ENCODE peak calls at places on chromosomes 12 and 14, in four cellular contexts. J is K562, N is GM12878, Z is HepG2. Q is an unnamed sample.

GRCh38 chr14:97713023-97713422 is 915.8 kb downstream of the VRK1 start:
- DNase-seq in J (no peak), N (no peak), Z (no peak), Q (no peak)

GRCh38 chr12:11836282-11836963 is 186.9 kb downstream of the ETV6 start:
- DNase-seq in J (no peak), Z (no peak), N (peak), Q (no peak)

GRCh38 chr14:95609398-95609990 is 74.6 kb downstream of the GLRX5 start:
- DNase-seq in J (peak), Z (peak), N (no peak), Q (peak)

GRCh38 chr12:90163975-90164374 is 455.3 kb upstream of the ATP2B1 start:
- DNase-seq in J (no peak), Z (no peak), N (no peak), Q (peak)

GRCh38 chr12:123050331-123050809 is 69.9 kb downstream of the ARL6IP4 start:
- DNase-seq in N (no peak), Z (no peak), J (no peak), Q (no peak)

GRCh38 chr14:37247777-37248461 is 50.2 kb downstream of the MIPOL1 start:
- DNase-seq in Z (no peak), N (no peak), J (no peak), Q (no peak)

GRCh38 chr12:28313631-28314030 is 123.4 kb downstream of the CCDC91 start:
- DNase-seq in J (no peak), N (no peak), Z (no peak), Q (no peak)

GRCh38 chr12:80183939-80184338 is 84.6 kb downstream of the OTOGL start:
- DNase-seq in N (no peak), J (no peak), Z (no peak), Q (no peak)

GRCh38 chr14:89241265-89241664 is 175.8 kb downstream of the FOXN3 start:
- DNase-seq in N (no peak), J (no peak), Z (no peak), Q (no peak)

GRCh38 chr14:69711065-69711464 is 55.9 kb upstream of the SRSF5 start:
- DNase-seq in Z (no peak), J (no peak), N (no peak), Q (no peak)

GRCh38 chr12:113933201-113933786 is 32.8 kb downstream of the RBM19 start:
- DNase-seq in N (no peak), Z (no peak), J (peak), Q (no peak)

GRCh38 chr12:2894961-2895360 is 4.3 kb downstream of the TULP3 start:
- DNase-seq in N (no peak), J (no peak), Z (no peak), Q (no peak)

GRCh38 chr14:99029916-99030305 is 242.1 kb downstream of the BCL11B start:
- DNase-seq in N (no peak), Z (no peak), J (no peak), Q (no peak)

GRCh38 chr14:75375983-75376382 is 51.8 kb upstream of the JDP2 start:
- DNase-seq in N (no peak), Z (no peak), J (no peak), Q (no peak)
- TF ChIP-seq CREM in N (no peak), Z (no peak), J (no peak), Q (no peak)

DNA sequence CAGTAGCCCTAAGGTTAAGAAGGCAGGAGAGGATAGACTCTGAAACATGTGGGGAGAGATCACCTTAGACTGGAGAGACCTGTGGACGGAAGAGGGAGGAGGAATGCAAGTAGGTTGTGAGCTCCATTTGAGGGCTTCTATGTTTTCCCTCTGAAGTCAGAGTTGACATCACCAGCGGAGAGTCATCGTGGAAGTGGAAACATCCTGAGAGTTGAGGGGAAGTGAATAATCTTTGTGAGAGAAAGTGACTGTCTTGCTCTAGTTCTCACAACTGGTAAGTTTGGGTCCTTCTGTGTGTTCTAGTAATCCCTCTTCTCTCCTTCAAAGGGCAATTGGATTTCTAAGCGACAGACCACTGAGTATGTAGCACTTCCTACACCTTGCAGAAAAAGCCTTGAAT is 103.6 kb upstream of the CCND2 start:
- DNase-seq in Z (no peak), N (no peak), J (no peak), Q (no peak)
- TF ChIP-seq ETV6 in Z (no peak), N (no peak), J (no peak), Q (no peak)

GRCh38 chr14:22791302-22791701 is 23.9 kb downstream of the SLC7A7 start:
- DNase-seq in N (no peak), J (no peak), Z (no peak), Q (no peak)
- TF ChIP-seq CREM in N (peak), J (peak), Z (no peak), Q (no peak)

GRCh38 chr12:46089414-46090162 is 99.2 kb upstream of the SCAF11 start:
- DNase-seq in Z (no peak), J (no peak), N (no peak), Q (no peak)

GRCh38 chr12:46084666-46085631 is 94.6 kb upstream of the SCAF11 start:
- DNase-seq in N (no peak), Z (no peak), J (no peak), Q (no peak)

GRCh38 chr12:46082473-46082872 is 92.1 kb upstream of the SCAF11 start:
- DNase-seq in N (no peak), Z (no peak), J (no peak), Q (no peak)

GRCh38 chr12:46088040-46088439 is 97.7 kb upstream of the SCAF11 start:
- DNase-seq in N (no peak), J (no peak), Z (no peak), Q (no peak)
- TF ChIP-seq ETV6 in N (no peak), J (no peak), Z (no peak), Q (no peak)

DNA sequence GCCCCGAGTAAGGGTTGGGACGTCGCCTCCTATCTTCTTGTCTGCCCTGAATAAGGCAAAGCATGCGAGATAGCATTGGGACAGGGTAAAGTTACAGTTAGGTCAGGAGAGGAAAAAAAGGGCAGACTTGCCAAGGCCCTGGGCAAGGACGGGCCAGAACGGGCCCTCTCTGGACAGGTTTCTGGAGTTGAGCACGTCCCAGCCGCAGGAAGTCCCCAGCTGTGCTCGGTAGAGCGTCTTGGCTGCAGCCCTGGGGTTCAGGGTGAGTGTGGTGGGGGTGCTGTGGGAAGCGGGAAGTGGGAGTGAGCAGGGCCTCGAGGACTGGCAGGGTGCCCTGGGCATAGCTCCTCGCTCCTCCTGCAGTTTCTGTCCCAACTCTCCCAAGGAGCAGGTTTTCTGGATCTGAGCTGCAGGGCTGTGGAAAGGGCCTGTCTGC is 5.4 kb downstream of the RPS6KL1 start:
- DNase-seq in Z (no peak), N (no peak), J (no peak), Q (no peak)
- TF ChIP-seq CREM in Z (no peak), N (no peak), J (no peak), Q (no peak)

GRCh38 chr12:64269161-64269560 is 47.1 kb upstream of the KICS2 start:
- DNase-seq in J (no peak), N (no peak), Z (no peak), Q (no peak)
- TF ChIP-seq ETV6 in J (no peak), N (no peak), Z (no peak), Q (no peak)

GRCh38 chr12:8709124-8709830 is 11.5 kb downstream of the RIMKLB start:
- DNase-seq in J (no peak), Z (no peak), N (no peak), Q (no peak)
- TF ChIP-seq CREM in J (no peak), Z (no peak), N (no peak), Q (no peak)

GRCh38 chr12:83676896-83677295 is 990.2 kb downstream of the TMTC2 start:
- DNase-seq in N (no peak), J (no peak), Z (no peak), Q (no peak)
- TF ChIP-seq ETV6 in N (no peak), J (no peak), Z (no peak), Q (no peak)

GRCh38 chr12:76244298-76244697 is 103.9 kb downstream of the BBS10 start:
- DNase-seq in N (no peak), J (no peak), Z (no peak), Q (no peak)

GRCh38 chr12:76246611-76247010 is 101.6 kb downstream of the BBS10 start:
- DNase-seq in N (no peak), J (no peak), Z (no peak), Q (no peak)

GRCh38 chr12:76241371-76241770 is 106.8 kb downstream of the BBS10 start:
- DNase-seq in J (no peak), Z (no peak), N (no peak), Q (no peak)

GRCh38 chr12:76240281-76240680 is 107.9 kb downstream of the BBS10 start:
- DNase-seq in N (no peak), J (no peak), Z (no peak), Q (no peak)

DNA sequence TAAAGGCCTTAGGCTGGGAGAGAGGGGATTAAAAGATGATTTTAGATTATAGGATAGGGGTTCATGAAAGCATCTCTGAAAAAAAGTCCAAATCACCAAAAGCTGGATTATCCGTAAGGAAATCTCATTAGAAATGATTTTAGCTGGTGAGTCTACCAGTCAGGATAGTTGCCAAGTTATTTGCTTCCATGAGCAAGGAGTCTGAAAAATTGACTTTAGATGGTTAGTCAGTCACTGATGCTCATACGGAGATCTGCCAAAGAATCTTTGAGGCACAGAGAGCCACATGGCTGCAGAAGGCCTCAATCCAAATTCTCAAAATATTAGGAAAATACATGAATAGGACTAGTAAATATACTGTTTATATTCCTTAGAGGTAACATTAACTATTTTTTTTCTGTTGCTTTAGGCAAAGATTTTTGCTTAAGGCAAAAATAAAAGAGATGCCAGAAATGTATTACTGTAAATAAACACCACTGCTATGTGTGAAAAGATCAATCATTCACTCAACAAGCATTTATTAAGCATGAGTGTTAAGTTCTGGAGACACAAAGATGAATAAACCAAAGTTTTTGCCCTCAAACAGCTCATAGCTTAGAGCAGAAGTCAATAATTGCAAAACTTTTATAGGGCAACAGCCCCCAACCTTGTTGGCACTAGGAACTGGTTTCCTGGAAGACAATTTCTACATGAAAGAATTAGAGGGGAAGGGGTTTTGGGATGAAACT is 105.2 kb downstream of the BBS10 start:
- DNase-seq in J (no peak), N (no peak), Z (no peak), Q (no peak)
- TF ChIP-seq CREM in J (no peak), N (no peak), Z (no peak), Q (no peak)

GRCh38 chr12:47921907-47922306 is 17.1 kb upstream of the VDR start:
- DNase-seq in J (no peak), Z (no peak), N (no peak), Q (no peak)

DNA sequence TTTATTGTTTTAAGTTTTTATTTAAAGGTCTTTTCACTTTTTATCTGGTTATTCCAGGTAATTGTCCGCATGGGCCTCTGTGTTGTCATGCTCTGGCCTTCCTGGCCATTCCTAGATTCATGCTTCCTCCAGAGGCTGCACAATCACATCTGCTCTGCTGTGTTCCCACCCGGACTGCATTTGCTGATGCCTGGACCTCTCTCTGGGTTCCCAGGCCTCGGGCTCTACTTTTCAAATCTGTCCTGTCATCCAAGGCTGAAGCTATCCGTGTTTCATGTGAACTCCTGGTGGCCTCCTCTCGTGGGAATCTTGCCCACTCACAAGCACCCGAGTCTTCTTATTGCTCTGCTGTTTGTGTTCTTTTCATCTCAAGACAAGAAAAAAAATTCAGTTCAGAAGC is 16.1 kb upstream of the VDR start:
- DNase-seq in J (no peak), Z (no peak), N (no peak), Q (no peak)
- TF ChIP-seq ETV6 in J (no peak), Z (no peak), N (no peak), Q (no peak)

Q was measured in WTC11.